ENCODE peak calls at places on chromosome 20, in five cellular contexts. Q is stimulated activated CD4-positive, alpha-beta T cell treated with anti-CD3 and anti-CD28 coated beads, Interleukin-1b, Interleukin-23, amount 100 ng/mL, for 24 hours; I is Daoy; K is NCI-H446; H is T-cell. G is an unnamed sample.

GRCh38 chr20:62428008-62428384 is 657 bp upstream of the RBBP8NL start:
- DNase-seq in Q (no peak), I (no peak), K (no peak), H (no peak), G (no peak)

GRCh38 chr20:56343861-56344381 is 14.9 kb upstream of the FAM210B start:
- DNase-seq in Q (peak; percentile 32), I (peak; percentile 58), K (no peak), H (peak; percentile 34), G (no peak)

GRCh38 chr20:49570161-49570827 is 2.4 kb upstream of the PTGIS start:
- DNase-seq in Q (no peak), I (no peak), K (no peak), H (no peak), G (no peak)

GRCh38 chr20:48571945-48572589 is 255.7 kb downstream of the PREX1 start:
- DNase-seq in Q (no peak), I (no peak), K (no peak), H (no peak), G (no peak)

GRCh38 chr20:35432430-35432735 is 5.6 kb downstream of the GDF5 start:
- DNase-seq in Q (no peak), I (no peak), K (no peak), H (no peak), G (no peak)

GRCh38 chr20:24653306-24653705 is 183.9 kb downstream of the SYNDIG1 start:
- DNase-seq in Q (no peak), I (peak; percentile 21), K (no peak), H (no peak), G (peak; percentile 91)

GRCh38 chr20:53142225-53142624 is 170.1 kb downstream of the TSHZ2 start:
- DNase-seq in Q (no peak), I (no peak), K (no peak), H (no peak), G (no peak)

GRCh38 chr20:6051505-6051904 is 2.4 kb downstream of the LRRN4 start:
- DNase-seq in Q (no peak), I (peak; percentile 37), K (no peak), H (no peak), G (peak; percentile 85)

GRCh38 chr20:6942266-6942665 is 174.8 kb downstream of the BMP2 start:
- DNase-seq in Q (no peak), I (no peak), K (no peak), H (no peak), G (no peak)

GRCh38 chr20:11852801-11853200 is 64.9 kb upstream of the BTBD3 start:
- DNase-seq in Q (no peak), I (peak; percentile 17), K (no peak), H (no peak), G (no peak)

GRCh38 chr20:21291026-21291425 is 12.1 kb upstream of the XRN2 start:
- DNase-seq in Q (no peak), I (no peak), K (no peak), H (no peak), G (peak; percentile 56)

GRCh38 chr20:64180673-64181072 is 16.4 kb downstream of the MYT1 start:
- DNase-seq in Q (no peak), I (no peak), K (no peak), H (no peak), G (no peak)

GRCh38 chr20:1801551-1801950 is 93.7 kb upstream of the SIRPA start:
- DNase-seq in Q (no peak), I (no peak), K (no peak), H (no peak), G (no peak)

GRCh38 chr20:51338692-51339440 is 203.7 kb downstream of the NFATC2 start:
- DNase-seq in Q (no peak), I (peak; percentile 70), K (no peak), H (no peak), G (peak; percentile 77)

GRCh38 chr20:47336013-47336754 is 20.3 kb downstream of the ZMYND8 start:
- DNase-seq in Q (no peak), I (peak; percentile 76), K (peak; percentile 26), H (no peak), G (no peak)

GRCh38 chr20:53927990-53928389 is 142.4 kb downstream of the BCAS1 start:
- DNase-seq in Q (no peak), I (no peak), K (no peak), H (no peak), G (no peak)

GRCh38 chr20:39935921-39936320 is 753.1 kb downstream of the MAFB start:
- DNase-seq in Q (no peak), I (no peak), K (no peak), H (no peak), G (no peak)

GRCh38 chr20:34922654-34923381 is 32.8 kb downstream of the GSS start:
- DNase-seq in Q (no peak), I (peak; percentile 33), K (no peak), H (no peak), G (no peak)

GRCh38 chr20:38427655-38428023 is 7.5 kb downstream of the SNHG17 start:
- DNase-seq in Q (no peak), I (no peak), K (no peak), H (no peak), G (no peak)

GRCh38 chr20:43748274-43748673 is 21.5 kb upstream of the GTSF1L start:
- DNase-seq in Q (no peak), I (no peak), K (no peak), H (no peak), G (no peak)

GRCh38 chr20:2859330-2860121 is 13.8 kb upstream of the PTPRA start:
- DNase-seq in Q (no peak), I (no peak), K (no peak), H (no peak), G (no peak)

GRCh38 chr20:48003021-48003420 is 217.7 kb upstream of the SULF2 start:
- DNase-seq in Q (no peak), I (no peak), K (no peak), H (no peak), G (no peak)

GRCh38 chr20:49562341-49563014 is 5.5 kb downstream of the PTGIS start:
- DNase-seq in Q (no peak), I (peak; percentile 88), K (no peak), H (no peak), G (peak; percentile 82)

GRCh38 chr20:49890651-49891361 is 24.5 kb downstream of the SPATA2 start:
- DNase-seq in Q (no peak), I (no peak), K (no peak), H (no peak), G (no peak)

GRCh38 chr20:15475483-15475882 is 1097.8 kb downstream of the KIF16B start:
- DNase-seq in Q (no peak), I (peak; percentile 17), K (peak; percentile 7), H (no peak), G (peak; percentile 10)

GRCh38 chr20:63132715-63133471 is 83.0 kb downstream of the YTHDF1 start:
- DNase-seq in Q (no peak), I (no peak), K (no peak), H (no peak), G (no peak)

GRCh38 chr20:59933296-59933848 is at the start of gene SYCP2:
- DNase-seq in Q (peak; percentile 34), I (no peak), K (no peak), H (peak; percentile 58), G (no peak)

GRCh38 chr20:63430891-63431290 is 41.6 kb downstream of the KCNQ2 start:
- DNase-seq in Q (no peak), I (no peak), K (no peak), H (no peak), G (no peak)

GRCh38 chr20:44745560-44746366 is at the start of gene KCNK15:
- DNase-seq in Q (peak; percentile 31), I (peak; percentile 43), K (no peak), H (peak; percentile 31), G (no peak)

GRCh38 chr20:47358672-47359532 is 2.4 kb upstream of the ZMYND8 start:
- DNase-seq in Q (no peak), I (peak; percentile 91), K (peak; percentile 60), H (no peak), G (peak; percentile 87)

GRCh38 chr20:5070570-5070969 is 49.2 kb downstream of the PCNA start:
- DNase-seq in Q (no peak), I (no peak), K (no peak), H (no peak), G (no peak)

GRCh38 chr20:53937330-53937729 is 133.1 kb downstream of the BCAS1 start:
- DNase-seq in Q (no peak), I (no peak), K (no peak), H (no peak), G (no peak)

G was measured in RCC 7860.